ENCODE peak calls at places on chromosomes 1 and 21, in seven cellular contexts. J is A549, X is H1, Q is K562, S is SK-N-SH, C is HepG2, F is GM12878. R is an unnamed sample.
A peak's percentile ranks its signal among the peaks of the same experiment; 100 is the strongest.

GRCh38 chr1:51551848-51552296 is 32.8 kb upstream of the EPS15 start:
- DNase-seq in J (no peak), X (no peak), Q (no peak), S (no peak), C (no peak), F (no peak), R (no peak)

GRCh38 chr1:1020415-1021009 is 592 bp downstream of the AGRN start:
- DNase-seq in J (no peak), X (no peak), Q (peak; percentile 68), S (peak; percentile 71), C (no peak), F (no peak), R (no peak)

GRCh38 chr1:210631399-210631798 is 302.7 kb downstream of the HHAT start:
- DNase-seq in J (no peak), X (no peak), Q (no peak), S (no peak), C (no peak), F (no peak), R (no peak)

GRCh38 chr1:244087611-244088010 is 36.5 kb downstream of the ZBTB18 start:
- DNase-seq in J (no peak), X (no peak), Q (no peak), S (no peak), C (no peak), F (no peak), R (no peak)

GRCh38 chr1:100440075-100440809 is 87.9 kb downstream of the CDC14A start:
- DNase-seq in J (no peak), X (no peak), Q (peak; percentile 83), S (peak; percentile 35), C (peak; percentile 2), F (no peak), R (no peak)

GRCh38 chr1:109938556-109938955 is 27.9 kb downstream of the CSF1 start:
- DNase-seq in J (no peak), X (no peak), Q (no peak), S (no peak), C (no peak), F (no peak), R (no peak)

GRCh38 chr1:248856176-248856575 is 2.7 kb downstream of the ZNF692 start:
- DNase-seq in J (no peak), X (no peak), Q (no peak), S (no peak), C (no peak), F (no peak), R (no peak)

GRCh38 chr1:221672160-221672762 is 69.6 kb downstream of the DUSP10 start:
- DNase-seq in J (no peak), X (no peak), Q (peak; percentile 18), S (no peak), C (no peak), F (no peak), R (peak; percentile 86)

GRCh38 chr21:39022901-39023693 is 160.2 kb downstream of the PSMG1 start:
- DNase-seq in J (no peak), X (no peak), Q (peak; percentile 26), S (no peak), C (peak; percentile 37), F (no peak), R (peak; percentile 28)

GRCh38 chr1:198876371-198876871 is 237.6 kb downstream of the PTPRC start:
- DNase-seq in J (no peak), X (no peak), Q (no peak), S (no peak), C (no peak), F (no peak), R (no peak)

GRCh38 chr1:220123889-220124288 is 30.0 kb downstream of the IARS2 start:
- DNase-seq in J (peak; percentile 30), X (no peak), Q (peak; percentile 42), S (peak; percentile 42), C (peak; percentile 20), F (no peak), R (no peak)

GRCh38 chr21:46180778-46181391 is 3.4 kb downstream of the SPATC1L start:
- DNase-seq in J (no peak), X (no peak), Q (no peak), S (no peak), C (no peak), F (no peak), R (no peak)

GRCh38 chr1:30005972-30006619 is 717.3 kb downstream of the MATN1 start:
- DNase-seq in J (no peak), X (no peak), Q (no peak), S (no peak), C (no peak), F (no peak), R (no peak)

GRCh38 chr1:9249534-9250335 is 15.2 kb downstream of the H6PD start:
- DNase-seq in J (peak; percentile 45), X (no peak), Q (peak; percentile 51), S (peak; percentile 76), C (peak; percentile 79), F (no peak), R (peak; percentile 44)

GRCh38 chr1:186785503-186785902 is 43.2 kb upstream of the PLA2G4A start:
- DNase-seq in J (no peak), X (no peak), Q (no peak), S (no peak), C (no peak), F (no peak), R (no peak)

GRCh38 chr1:66282343-66282852 is 251.6 kb upstream of the SGIP1 start:
- DNase-seq in J (peak; percentile 66), X (no peak), Q (no peak), S (no peak), C (no peak), F (peak; percentile 98), R (peak; percentile 95)

GRCh38 chr1:24929876-24930702 is at the start of gene RUNX3:
- DNase-seq in J (peak; percentile 71), X (no peak), Q (no peak), S (peak; percentile 80), C (no peak), F (peak; percentile 76), R (no peak)

GRCh38 chr1:184158911-184159701 is 107.6 kb downstream of the TSEN15 start:
- DNase-seq in J (no peak), X (no peak), Q (no peak), S (no peak), C (no peak), F (no peak), R (no peak)

GRCh38 chr1:63051356-63051755 is 267.4 kb downstream of the ATG4C start:
- DNase-seq in J (no peak), X (no peak), Q (no peak), S (no peak), C (no peak), F (no peak), R (no peak)

DNA sequence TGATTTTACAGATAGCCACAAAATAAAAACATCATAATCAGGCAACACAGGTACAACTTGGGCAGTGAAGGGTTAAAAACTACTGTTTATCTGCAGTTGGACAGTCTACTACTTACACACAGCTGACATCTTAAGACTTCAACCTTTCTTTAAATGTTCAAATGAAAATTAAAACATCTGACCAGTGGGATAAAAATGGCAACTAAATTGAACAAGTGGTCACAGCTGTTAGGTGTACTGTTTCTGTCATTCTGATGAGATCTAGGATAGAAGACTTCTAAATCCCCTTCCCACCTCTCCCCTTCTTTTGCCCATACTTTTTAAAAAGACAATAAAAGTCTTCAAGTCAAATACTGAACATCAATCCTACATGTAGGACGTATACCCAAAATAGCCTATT is 56.2 kb downstream of the ENAH start:
- DNase-seq in J (no peak), X (no peak), Q (no peak), S (no peak), C (no peak), F (no peak), R (no peak)
- TF ChIP-seq RFX5 in J (no peak), X (no peak), Q (no peak), S (no peak), C (no peak), F (no peak), R (no peak)

DNA sequence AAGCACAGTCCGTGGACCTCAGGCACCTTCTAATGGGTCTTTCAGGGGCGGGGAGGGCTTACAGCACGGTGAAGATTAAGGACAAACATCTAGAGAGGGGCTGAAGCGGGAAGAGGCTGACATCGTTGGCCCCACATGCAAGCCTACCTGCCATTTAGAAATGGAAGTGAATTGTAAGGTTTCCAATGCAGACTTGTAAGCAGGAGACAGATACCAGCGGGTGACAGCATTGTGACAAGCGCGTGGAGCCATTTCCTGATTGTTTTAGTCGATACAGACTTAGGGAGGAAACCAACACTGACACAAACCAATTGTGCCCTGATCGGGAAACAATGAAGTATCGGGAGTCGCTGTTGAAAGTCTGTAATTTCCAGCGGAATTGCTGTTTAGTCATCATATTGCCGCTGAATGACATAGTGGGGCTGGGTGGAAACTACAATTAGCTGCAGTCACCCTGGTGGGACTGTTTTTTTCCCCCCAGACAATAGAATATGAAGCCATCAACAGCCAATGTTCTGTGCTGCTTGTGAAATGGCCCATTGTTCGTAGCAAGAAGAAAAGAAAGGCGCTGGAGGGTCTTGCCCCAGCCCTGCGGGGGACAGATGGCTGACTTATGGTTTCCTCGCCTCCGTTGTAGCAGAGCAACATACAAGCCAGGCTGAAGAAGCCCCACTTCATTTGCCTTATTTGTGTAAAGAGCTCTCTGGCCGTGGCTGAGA is 462.6 kb downstream of the CAMTA1 start:
- DNase-seq in J (no peak), X (no peak), Q (no peak), S (no peak), C (no peak), F (no peak), R (no peak)
- TF ChIP-seq RFX5 in J (no peak), X (no peak), Q (no peak), S (no peak), C (no peak), F (no peak), R (no peak)

GRCh38 chr1:39431927-39432326 is 59.5 kb upstream of the BMP8A start:
- DNase-seq in J (no peak), X (no peak), Q (no peak), S (no peak), C (no peak), F (no peak), R (peak; percentile 77)
- TF ChIP-seq RFX5 in J (no peak), X (no peak), Q (no peak), S (no peak), C (no peak), F (no peak), R (peak; percentile 51)

GRCh38 chr1:55478742-55479141 is 263.6 kb upstream of the USP24 start:
- DNase-seq in J (peak; percentile 42), X (no peak), Q (no peak), S (no peak), C (peak; percentile 20), F (no peak), R (peak; percentile 51)

GRCh38 chr1:55479970-55480369 is 264.8 kb upstream of the USP24 start:
- DNase-seq in J (no peak), X (no peak), Q (no peak), S (no peak), C (no peak), F (no peak), R (no peak)

GRCh38 chr1:55481634-55482033 is 266.5 kb upstream of the USP24 start:
- DNase-seq in J (no peak), X (no peak), Q (no peak), S (no peak), C (no peak), F (no peak), R (peak; percentile 44)

GRCh38 chr1:55477953-55478352 is 262.8 kb upstream of the USP24 start:
- DNase-seq in J (no peak), X (no peak), Q (no peak), S (no peak), C (no peak), F (no peak), R (no peak)

DNA sequence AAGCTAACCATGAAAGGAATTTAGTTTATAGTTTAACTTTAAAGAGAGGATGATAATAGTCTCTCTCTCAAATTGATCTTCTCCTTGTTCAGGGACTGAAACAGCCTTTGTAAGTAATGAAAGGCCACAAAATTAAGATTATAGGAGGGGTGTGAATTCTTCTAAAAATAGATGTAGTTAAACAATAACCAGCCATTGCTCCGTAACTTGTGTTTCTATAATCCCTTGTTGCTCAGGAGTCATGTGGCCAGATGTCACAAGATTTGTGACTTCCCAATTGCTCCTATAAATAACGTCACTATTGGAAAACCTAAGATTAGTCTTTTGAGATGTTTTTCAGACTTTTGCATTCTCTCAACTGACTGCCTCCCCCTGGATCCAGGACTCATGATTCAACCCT is 265.2 kb upstream of the USP24 start:
- DNase-seq in J (no peak), X (no peak), Q (no peak), S (no peak), C (no peak), F (no peak), R (no peak)
- TF ChIP-seq RFX5 in J (no peak), X (no peak), Q (no peak), S (no peak), C (no peak), F (no peak), R (no peak)